ENCODE peak calls at places on chromosomes 11 and 22, in ten cellular contexts. R is cardiac fibroblast, B is heart right ventricle, J is AG09309, Q is GM23338, C is epithelial cell of esophagus, P is fibroblast of mammary gland, L is cardiac muscle cell, F is PC-3, U is uterus. W is an unnamed sample.
A peak's percentile ranks its signal among the peaks of the same experiment; 100 is the strongest.

GRCh38 chr11:46363031-46363407 is 15.8 kb downstream of the DGKZ start:
- DNase-seq in R (peak; percentile 87), B (peak; percentile 66), J (no peak), Q (no peak), C (peak; percentile 59), P (peak; percentile 36), L (no peak), F (peak; percentile 81), U (peak; percentile 56), W (peak; percentile 18)

GRCh38 chr22:45499746-45500145 is 2.9 kb upstream of the FBLN1 start:
- DNase-seq in R (no peak), B (peak; percentile 71), J (no peak), Q (no peak), C (no peak), P (no peak), L (no peak), F (no peak), U (peak; percentile 64), W (peak; percentile 51)

GRCh38 chr22:28857288-28857687 is 26.1 kb upstream of the ZNRF3 start:
- DNase-seq in R (no peak), B (no peak), J (no peak), Q (no peak), C (no peak), P (no peak), L (no peak), F (no peak), U (no peak), W (no peak)

GRCh38 chr11:63767415-63768231 is 952 bp downstream of the ZFTA start:
- DNase-seq in R (peak; percentile 86), B (peak; percentile 41), J (no peak), Q (peak; percentile 99), C (peak; percentile 64), P (peak; percentile 87), L (peak; percentile 76), F (peak; percentile 77), U (peak; percentile 85), W (peak; percentile 88)

GRCh38 chr22:31300896-31301295 is 8.6 kb upstream of the PIK3IP1 start:
- DNase-seq in R (no peak), B (no peak), J (no peak), Q (no peak), C (no peak), P (no peak), L (no peak), F (no peak), U (no peak), W (no peak)

GRCh38 chr11:12167098-12167999 is 57.0 kb downstream of the MICAL2 start:
- DNase-seq in R (peak; percentile 97), B (no peak), J (no peak), Q (no peak), C (peak; percentile 97), P (peak; percentile 93), L (no peak), F (peak; percentile 98), U (no peak), W (peak; percentile 87)

GRCh38 chr22:25008666-25009065 is 56.1 kb downstream of the KIAA1671 start:
- DNase-seq in R (no peak), B (no peak), J (no peak), Q (no peak), C (peak; percentile 51), P (no peak), L (no peak), F (peak; percentile 61), U (no peak), W (no peak)

GRCh38 chr22:42388130-42388797 is 43.9 kb downstream of the NFAM1 start:
- DNase-seq in R (peak; percentile 8), B (no peak), J (no peak), Q (peak; percentile 58), C (peak; percentile 50), P (no peak), L (no peak), F (peak; percentile 9), U (no peak), W (no peak)

GRCh38 chr11:11977206-11977938 is 31.1 kb downstream of the DKK3 start:
- DNase-seq in R (peak; percentile 86), B (peak; percentile 71), J (peak; percentile 65), Q (peak; percentile 51), C (peak; percentile 87), P (peak; percentile 93), L (peak; percentile 58), F (peak; percentile 95), U (peak; percentile 87), W (peak; percentile 93)

GRCh38 chr11:46903846-46904245 is 14.5 kb downstream of the LRP4 start:
- DNase-seq in R (no peak), B (peak; percentile 57), J (no peak), Q (no peak), C (no peak), P (no peak), L (no peak), F (no peak), U (no peak), W (no peak)

GRCh38 chr11:65663634-65664200 is 1.0 kb upstream of the RELA start:
- DNase-seq in R (peak; percentile 59), B (peak; percentile 69), J (peak; percentile 57), Q (peak; percentile 60), C (peak; percentile 46), P (peak; percentile 78), L (no peak), F (peak; percentile 34), U (peak; percentile 85), W (peak; percentile 81)

GRCh38 chr11:2265854-2266585 is 4.4 kb downstream of the ASCL2 start:
- DNase-seq in R (no peak), B (no peak), J (no peak), Q (no peak), C (no peak), P (no peak), L (no peak), F (no peak), U (no peak), W (no peak)

GRCh38 chr11:102831128-102831708 is 12.2 kb downstream of the MMP3 start:
- DNase-seq in R (peak; percentile 53), B (peak; percentile 23), J (no peak), Q (peak; percentile 78), C (peak; percentile 51), P (peak; percentile 70), L (peak; percentile 20), F (no peak), U (no peak), W (peak; percentile 55)

GRCh38 chr11:85661972-85662664 is 2.8 kb downstream of the CREBZF start:
- DNase-seq in R (peak; percentile 34), B (no peak), J (no peak), Q (no peak), C (no peak), P (peak; percentile 61), L (no peak), F (no peak), U (no peak), W (peak; percentile 37)
- H3K4me3 ChIP-seq in R (peak overlapping the region; percentile 90), B (peak overlapping the region; percentile 98), J (peak overlapping the region; percentile 72), Q (peak overlapping the region; percentile 74), C (peak overlapping the region; percentile 83), P (peak overlapping the region; percentile 85), L (peak overlapping the region; percentile 65), F (peak overlapping the region; percentile 98), U (peak overlapping the region; percentile 81), W (peak overlapping the region; percentile 93)

GRCh38 chr22:20153945-20154344 is 3.1 kb upstream of the CCDC188 start:
- DNase-seq in R (no peak), B (no peak), J (no peak), Q (peak; percentile 37), C (no peak), P (no peak), L (peak; percentile 27), F (no peak), U (no peak), W (no peak)

GRCh38 chr22:20156611-20157415 is 6.0 kb upstream of the CCDC188 start:
- DNase-seq in R (peak; percentile 78), B (peak; percentile 88), J (peak; percentile 23), Q (peak; percentile 88), C (peak; percentile 73), P (peak; percentile 65), L (peak; percentile 84), F (peak; percentile 82), U (peak; percentile 87), W (peak; percentile 73)

GRCh38 chr22:20155330-20156041 is 4.6 kb upstream of the CCDC188 start:
- DNase-seq in R (peak; percentile 43), B (peak; percentile 73), J (no peak), Q (no peak), C (no peak), P (peak; percentile 61), L (no peak), F (no peak), U (peak; percentile 51), W (peak; percentile 39)

GRCh38 chr22:20156042-20156389 is 5.2 kb upstream of the CCDC188 start:
- DNase-seq in R (no peak), B (no peak), J (no peak), Q (no peak), C (no peak), P (no peak), L (no peak), F (no peak), U (no peak), W (no peak)

GRCh38 chr22:20154602-20155183 is 3.8 kb upstream of the CCDC188 start:
- DNase-seq in R (no peak), B (no peak), J (no peak), Q (peak; percentile 58), C (no peak), P (no peak), L (no peak), F (no peak), U (no peak), W (no peak)
- TF ChIP-seq CTCF in R (no peak), B (no peak), J (no peak), Q (peak; percentile 32), C (no peak), P (no peak), L (no peak), F (no peak), U (no peak), W (no peak)

GRCh38 chr11:100759856-100760255 is 72.8 kb downstream of the ARHGAP42 start:
- DNase-seq in R (no peak), B (no peak), J (no peak), Q (no peak), C (no peak), P (no peak), L (peak; percentile 38), F (no peak), U (no peak), W (no peak)
- H3K4me3 ChIP-seq in R (no peak overlapping the region), B (no peak overlapping the region), J (no peak overlapping the region), Q (no peak overlapping the region), C (no peak overlapping the region), P (no peak overlapping the region), L (no peak overlapping the region), F (no peak overlapping the region), U (no peak overlapping the region), W (no peak overlapping the region)

GRCh38 chr22:34395370-34395769 is 475.1 kb upstream of the LARGE1 start:
- DNase-seq in R (no peak), B (no peak), J (no peak), Q (peak; percentile 34), C (no peak), P (no peak), L (no peak), F (no peak), U (no peak), W (no peak)

GRCh38 chr22:34390400-34390799 is 470.1 kb upstream of the LARGE1 start:
- DNase-seq in R (no peak), B (no peak), J (no peak), Q (peak; percentile 60), C (no peak), P (no peak), L (no peak), F (no peak), U (no peak), W (no peak)
- TF ChIP-seq CTCF in R (no peak), B (no peak), J (no peak), Q (peak; percentile 28), C (no peak), P (no peak), L (no peak), F (no peak), U (no peak), W (no peak)